ENCODE peak calls at places on chromosome 12, in four cellular contexts. P is heart left ventricle, Q is tibial artery, R is IMR-90. J is an unnamed sample. For H3K4me1 and H3K36me3, the result is how much of the 10 kb centered on the place peaks cover.

GRCh38 chr12:130965214-130965613 is 11.5 kb downstream of the ADGRD1 start:
- DNase-seq in P (no peak), R (no peak), Q (no peak), J (no peak)

GRCh38 chr12:107845226-107845979 is 70.9 kb downstream of the ASCL4 start:
- DNase-seq in Q (no peak), R (no peak), P (no peak), J (no peak)

GRCh38 chr12:62787606-62788005 is 147.3 kb downstream of the PPM1H start:
- DNase-seq in P (no peak), Q (no peak), R (no peak), J (no peak)

GRCh38 chr12:105285378-105285777 is 45.1 kb upstream of the C12orf75 start:
- DNase-seq in Q (no peak), R (no peak), P (no peak), J (no peak)

GRCh38 chr12:11901687-11902524 is 168.8 kb upstream of the BCL2L14 start:
- DNase-seq in Q (no peak), R (no peak), P (no peak), J (no peak)

GRCh38 chr12:93135286-93136239 is 206.5 kb upstream of the EEA1 start:
- DNase-seq in P (no peak), R (peak), Q (no peak), J (no peak)

GRCh38 chr12:71164166-71164876 is 6.5 kb upstream of the TSPAN8 start:
- DNase-seq in R (no peak), Q (no peak), P (no peak), J (no peak)

GRCh38 chr12:104877107-104877705 is 80.9 kb downstream of the SLC41A2 start:
- DNase-seq in P (peak), Q (no peak), R (peak), J (no peak)

GRCh38 chr12:27619308-27619707 is 76.9 kb upstream of the REP15 start:
- DNase-seq in P (no peak), Q (no peak), R (peak), J (no peak)

GRCh38 chr12:42426733-42427132 is 100.8 kb downstream of the PPHLN1 start:
- DNase-seq in R (peak), P (no peak), Q (no peak), J (no peak)

GRCh38 chr12:44876554-44877275 is 600 bp upstream of the NELL2 start:
- DNase-seq in R (no peak), P (no peak), Q (peak), J (no peak)

GRCh38 chr12:47743311-47743860 is 15.3 kb downstream of the RAPGEF3 start:
- DNase-seq in Q (no peak), P (no peak), R (no peak), J (no peak)

GRCh38 chr12:42237052-42237852 is 796 bp downstream of the YAF2 start:
- DNase-seq in Q (peak), P (peak), R (peak), J (peak)

GRCh38 chr12:42735869-42736361 is 146.4 kb upstream of the PRICKLE1 start:
- DNase-seq in P (peak), Q (no peak), R (no peak), J (no peak)

GRCh38 chr12:70576341-70577282 is 60.6 kb downstream of the PTPRB start:
- DNase-seq in Q (no peak), R (peak), P (no peak), J (no peak)

GRCh38 chr12:3752096-3752709 is 706 bp downstream of the CRACR2A start:
- DNase-seq in P (peak), Q (no peak), R (no peak), J (no peak)

GRCh38 chr12:42586268-42586667 is 3.3 kb downstream of the PRICKLE1 start:
- DNase-seq in P (no peak), Q (no peak), R (no peak), J (no peak)

GRCh38 chr12:20097561-20097960 is 270.8 kb upstream of the PDE3A start:
- DNase-seq in R (peak), P (no peak), Q (no peak), J (no peak)

GRCh38 chr12:79373896-79374499 is 316.8 kb downstream of the PAWR start:
- DNase-seq in Q (no peak), R (peak), P (no peak), J (no peak)

GRCh38 chr12:129202109-129202814 is 349.0 kb downstream of the GLT1D1 start:
- DNase-seq in P (no peak), Q (no peak), R (no peak), J (no peak)

GRCh38 chr12:90163975-90164374 is 455.3 kb upstream of the ATP2B1 start:
- DNase-seq in P (no peak), Q (no peak), R (no peak), J (no peak)

GRCh38 chr12:46369474-46370379 is 2.8 kb downstream of the SLC38A2 start:
- DNase-seq in Q (no peak), P (no peak), R (no peak), J (no peak)

GRCh38 chr12:125159687-125160086 is 94.5 kb downstream of the AACS start:
- DNase-seq in R (no peak), P (no peak), Q (no peak), J (no peak)

GRCh38 chr12:125162489-125163028 is 97.3 kb downstream of the AACS start:
- DNase-seq in Q (no peak), P (no peak), R (no peak), J (no peak)

GRCh38 chr12:125161712-125162023 is 96.4 kb downstream of the AACS start:
- DNase-seq in Q (no peak), P (no peak), R (no peak), J (no peak)

GRCh38 chr12:125163148-125163547 is 97.9 kb downstream of the AACS start:
- DNase-seq in Q (no peak), P (no peak), R (no peak), J (no peak)

GRCh38 chr12:125160556-125160955 is 95.3 kb downstream of the AACS start:
- DNase-seq in P (no peak), R (no peak), Q (no peak), J (no peak)
- H3K4me1 ChIP-seq in P (under half), R (under half), Q (under half), J (under half)

GRCh38 chr12:57515468-57515933 is 4.8 kb downstream of the DDIT3 start:
- DNase-seq in Q (no peak), R (no peak), P (no peak), J (no peak)

GRCh38 chr12:57518176-57518919 is 2.0 kb downstream of the DDIT3 start:
- DNase-seq in R (no peak), Q (no peak), P (no peak), J (no peak)

GRCh38 chr12:57515934-57516541 is 4.3 kb downstream of the DDIT3 start:
- DNase-seq in P (no peak), R (peak), Q (no peak), J (no peak)

GRCh38 chr12:57516617-57517153 is 3.6 kb downstream of the DDIT3 start:
- DNase-seq in R (no peak), Q (no peak), P (no peak), J (no peak)

DNA sequence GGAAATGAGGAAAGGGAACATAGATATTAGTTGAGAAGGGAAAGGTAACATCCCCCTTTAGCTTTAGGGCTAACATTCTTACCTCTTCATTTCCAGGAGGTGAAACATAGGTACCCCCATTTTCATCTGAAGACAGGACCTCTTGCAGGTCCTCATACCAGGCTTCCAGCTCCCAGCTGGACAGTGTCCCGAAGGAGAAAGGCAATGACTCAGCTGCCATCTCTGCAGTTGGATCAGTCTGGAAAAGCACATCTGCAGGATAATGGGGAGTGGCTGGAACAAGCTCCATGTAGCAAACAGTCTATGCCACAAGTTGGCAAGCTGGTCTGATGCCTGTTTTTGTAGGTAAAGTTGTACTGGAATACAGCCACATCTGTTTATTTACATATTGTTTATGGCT is 3.1 kb downstream of the DDIT3 start:
- DNase-seq in Q (no peak), P (no peak), R (peak), J (no peak)
- H3K36me3 ChIP-seq in Q (half or more), P (under half), R (half or more), J (half or more)

GRCh38 chr12:55845349-55845748 is 2.6 kb upstream of the MMP19 start:
- DNase-seq in R (no peak), Q (peak), P (no peak), J (no peak)
- H3K27ac ChIP-seq in R (no peak), Q (no peak), P (no peak), J (peak)

DNA sequence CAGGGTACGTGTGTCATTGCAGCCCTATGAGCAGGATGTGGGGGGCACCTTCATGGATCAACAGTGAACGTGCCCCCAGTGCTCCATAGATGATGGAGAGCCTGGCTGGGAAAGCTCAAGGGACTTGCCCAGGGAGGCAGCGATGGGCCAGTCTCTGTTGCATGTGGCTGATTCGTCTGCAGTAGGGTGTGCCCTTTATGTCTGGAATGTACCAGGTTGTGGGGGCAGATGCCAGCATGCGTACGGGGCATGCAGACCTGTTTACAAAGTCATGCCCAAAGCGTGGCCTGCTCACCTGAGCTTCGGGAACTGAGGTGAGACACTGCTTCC is 72.3 kb downstream of the TESC start:
- DNase-seq in P (no peak), Q (no peak), R (no peak), J (peak)
- H3K4me1 ChIP-seq in P (under half), Q (under half), R (under half), J (under half)

DNA sequence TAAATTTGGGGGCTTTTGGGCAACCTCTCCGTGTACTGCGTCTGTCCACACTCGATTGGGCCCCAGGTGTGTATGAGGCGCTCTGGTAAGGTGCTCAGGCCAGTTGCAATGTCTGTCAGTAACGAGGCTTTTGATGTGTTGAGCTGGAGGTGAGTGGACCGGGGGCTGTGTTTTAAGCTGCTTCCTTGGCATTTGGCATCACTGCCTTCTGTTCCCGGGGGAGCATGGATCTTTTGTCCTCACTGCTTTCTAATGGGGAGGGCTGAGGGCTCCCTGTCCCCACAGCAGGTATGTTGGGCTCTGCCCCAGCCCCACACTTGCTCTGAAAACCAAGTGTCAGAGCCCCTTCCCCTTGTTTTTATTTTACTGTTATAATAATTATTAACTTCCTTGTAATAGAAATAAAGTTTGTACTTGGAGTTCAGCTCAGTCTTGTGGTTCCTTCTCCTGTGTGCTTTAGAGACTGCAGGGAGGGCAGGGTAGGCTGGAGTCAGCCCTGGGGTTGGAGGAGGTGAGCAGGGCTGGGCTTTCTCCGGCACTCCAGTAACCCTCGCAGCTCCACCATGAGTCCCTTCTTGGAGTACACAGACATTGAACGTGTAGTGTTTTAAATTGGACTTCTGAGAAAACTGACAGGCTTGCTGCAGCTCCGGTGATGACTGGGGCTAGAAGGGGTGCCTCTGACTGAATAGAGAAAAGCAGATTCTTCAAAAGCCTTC is 28.0 kb downstream of the TRAFD1 start:
- DNase-seq in P (no peak), R (no peak), Q (no peak), J (peak)
- H3K36me3 ChIP-seq in P (under half), R (half or more), Q (half or more), J (half or more)

DNA sequence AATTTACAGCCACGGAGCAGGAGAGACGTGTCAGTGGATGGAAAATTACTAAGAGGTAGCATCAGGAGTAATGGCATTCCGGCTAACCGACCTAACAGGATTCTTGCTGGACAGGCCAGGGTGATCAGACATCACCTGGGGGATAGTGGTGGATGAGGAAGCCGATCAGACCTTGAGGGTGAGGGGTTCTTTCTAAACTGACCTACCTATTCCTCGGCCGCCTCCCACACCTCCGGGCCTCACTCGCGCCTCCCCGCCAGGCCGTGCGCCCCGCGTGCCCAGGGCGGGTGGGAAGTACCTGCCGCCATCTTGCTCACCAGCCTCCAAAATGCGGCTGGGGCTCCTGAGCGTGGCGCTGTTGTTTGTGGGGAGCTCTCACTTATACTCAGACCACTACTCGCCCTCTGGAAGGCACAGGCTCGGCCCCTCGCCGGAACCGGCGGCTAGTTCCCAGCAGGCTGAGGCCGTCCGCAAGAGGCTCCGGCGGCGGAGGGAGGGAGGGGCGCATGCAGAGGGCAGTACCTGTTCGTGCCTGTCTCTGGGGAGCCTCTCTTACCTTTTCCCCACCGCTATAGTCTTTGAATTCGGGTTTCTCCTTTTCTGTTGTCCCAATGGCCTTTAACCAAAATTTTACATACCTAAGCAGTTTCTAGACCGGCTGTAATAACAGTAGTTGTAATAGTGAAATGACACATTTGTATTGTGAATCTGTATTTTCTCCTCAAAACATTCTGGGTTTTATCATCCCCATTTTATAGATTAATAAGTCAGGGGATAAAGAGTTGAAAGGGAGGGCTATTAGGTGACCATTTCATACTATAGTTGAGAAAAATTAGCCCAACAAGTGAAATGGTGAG is at the start of gene TMPRSS12:
- DNase-seq in P (peak), Q (no peak), R (no peak), J (no peak)
- H3K27ac ChIP-seq in P (no peak), Q (no peak), R (no peak), J (no peak)

GRCh38 chr12:6183689-6184441 is 16.3 kb upstream of the CD9 start:
- DNase-seq in P (no peak), Q (no peak), R (peak), J (no peak)

GRCh38 chr12:6180300-6181051 is 19.7 kb upstream of the CD9 start:
- DNase-seq in R (peak), Q (peak), P (peak), J (peak)

GRCh38 chr12:6181166-6181565 is 19.0 kb upstream of the CD9 start:
- DNase-seq in P (no peak), Q (no peak), R (no peak), J (no peak)

GRCh38 chr12:6181583-6182278 is 18.5 kb upstream of the CD9 start:
- DNase-seq in R (no peak), Q (no peak), P (no peak), J (no peak)

GRCh38 chr12:6182279-6182898 is 17.8 kb upstream of the CD9 start:
- DNase-seq in R (peak), P (peak), Q (peak), J (no peak)
- H3K4me1 ChIP-seq in R (under half), P (under half), Q (half or more), J (half or more)

GRCh38 chr12:29380536-29381523 is at the start of gene ERGIC2:
- DNase-seq in R (peak), Q (peak), P (peak), J (peak)
- H3K36me3 ChIP-seq in R (under half), Q (under half), P (under half), J (under half)